ENCODE peak calls at places on chromosomes 3 and 15, in ten cellular contexts. W is endothelial cell, K is WERI-Rb-1, F is EL, U is DMS79 treated with DMSO at 0.1 percent for 48 hours, Z is bronchial epithelial cell, G is foreskin fibroblast, P is lower leg skin, N is neural crest cell, H is neuronal stem cell. Y is an unnamed sample.
A peak's percentile ranks its signal among the peaks of the same experiment; 100 is the strongest.

GRCh38 chr15:74621936-74622335 is 6.3 kb downstream of the CLK3 start:
- DNase-seq in W (no peak), K (no peak), F (no peak), U (no peak), Z (no peak), G (no peak), P (no peak), N (no peak), H (no peak), Y (no peak)

GRCh38 chr15:24956131-24956838 is 1.5 kb downstream of the SNRPN start:
- DNase-seq in W (peak; percentile 67), K (peak; percentile 87), F (peak; percentile 63), U (peak; percentile 77), Z (peak; percentile 62), G (peak; percentile 60), P (peak; percentile 54), N (peak; percentile 59), H (peak; percentile 67), Y (no peak)

GRCh38 chr3:14467723-14468620 is 65.6 kb downstream of the SLC6A6 start:
- DNase-seq in W (peak; percentile 61), K (peak; percentile 47), F (peak; percentile 43), U (peak; percentile 9), Z (no peak), G (no peak), P (no peak), N (peak; percentile 56), H (peak; percentile 36), Y (peak; percentile 23)

GRCh38 chr3:100875239-100875638 is 118.0 kb downstream of the ABI3BP start:
- DNase-seq in W (no peak), K (no peak), F (peak; percentile 81), U (no peak), Z (peak; percentile 82), G (peak; percentile 39), P (no peak), N (no peak), H (no peak), Y (peak; percentile 8)

GRCh38 chr15:68047826-68048225 is 6.3 kb upstream of the PIAS1 start:
- DNase-seq in W (no peak), K (no peak), F (no peak), U (no peak), Z (no peak), G (no peak), P (no peak), N (no peak), H (no peak), Y (no peak)

GRCh38 chr15:72172796-72173195 is 24.8 kb downstream of the GRAMD2A start:
- DNase-seq in W (no peak), K (no peak), F (no peak), U (no peak), Z (no peak), G (no peak), P (no peak), N (no peak), H (no peak), Y (no peak)

GRCh38 chr3:56923546-56924224 is 121.9 kb upstream of the ARHGEF3 start:
- DNase-seq in W (peak; percentile 69), K (no peak), F (peak; percentile 19), U (no peak), Z (peak; percentile 81), G (no peak), P (peak; percentile 34), N (no peak), H (no peak), Y (peak; percentile 31)

GRCh38 chr3:143608966-143609365 is 239.3 kb downstream of the SLC9A9 start:
- DNase-seq in W (no peak), K (no peak), F (no peak), U (no peak), Z (peak; percentile 72), G (peak; percentile 94), P (no peak), N (no peak), H (no peak), Y (no peak)

GRCh38 chr3:134377896-134378295 is 3.6 kb upstream of the AMOTL2 start:
- DNase-seq in W (no peak), K (no peak), F (no peak), U (no peak), Z (no peak), G (no peak), P (no peak), N (no peak), H (no peak), Y (no peak)

GRCh38 chr3:46674031-46674592 is 19.4 kb downstream of the ALS2CL start:
- DNase-seq in W (no peak), K (peak; percentile 7), F (no peak), U (no peak), Z (no peak), G (no peak), P (no peak), N (no peak), H (no peak), Y (no peak)

GRCh38 chr15:25824618-25825017 is 38.5 kb downstream of the ATP10A start:
- DNase-seq in W (no peak), K (no peak), F (no peak), U (no peak), Z (no peak), G (no peak), P (no peak), N (no peak), H (no peak), Y (no peak)

GRCh38 chr3:189272500-189273119 is 100.8 kb downstream of the TPRG1 start:
- DNase-seq in W (peak; percentile 9), K (no peak), F (no peak), U (peak; percentile 41), Z (no peak), G (no peak), P (no peak), N (no peak), H (peak; percentile 20), Y (no peak)

GRCh38 chr15:70569139-70569717 is 194.1 kb downstream of the UACA start:
- DNase-seq in W (no peak), K (peak; percentile 43), F (peak; percentile 82), U (no peak), Z (peak; percentile 34), G (peak; percentile 60), P (no peak), N (no peak), H (no peak), Y (peak; percentile 53)

GRCh38 chr3:9308298-9308990 is 54.4 kb upstream of the THUMPD3 start:
- DNase-seq in W (no peak), K (no peak), F (peak; percentile 49), U (no peak), Z (no peak), G (no peak), P (no peak), N (no peak), H (no peak), Y (no peak)

GRCh38 chr15:98174286-98174685 is 213.8 kb downstream of the ARRDC4 start:
- DNase-seq in W (no peak), K (no peak), F (peak; percentile 25), U (no peak), Z (peak; percentile 26), G (no peak), P (no peak), N (no peak), H (no peak), Y (peak; percentile 1)

GRCh38 chr3:171904829-171905228 is 61.7 kb downstream of the TMEM212 start:
- DNase-seq in W (no peak), K (no peak), F (peak; percentile 10), U (no peak), Z (no peak), G (peak; percentile 79), P (no peak), N (no peak), H (no peak), Y (no peak)

GRCh38 chr3:34995771-34996430 is 643.4 kb upstream of the ARPP21 start:
- DNase-seq in W (no peak), K (no peak), F (no peak), U (no peak), Z (peak; percentile 81), G (no peak), P (no peak), N (no peak), H (no peak), Y (no peak)

Y was measured in LoVo.